ENCODE peak calls at places on chromosomes 7 and 10, in six cellular contexts. X, D, O, Y, E and J are unnamed samples.

GRCh38 chr10:92740762-92741161 is 51.0 kb downstream of the HHEX start:
- DNase-seq in X (peak; percentile 70), D (no peak), O (no peak), Y (no peak), E (no peak), J (no peak)

GRCh38 chr10:116708386-116708785 is 34.0 kb downstream of the HSPA12A start:
- DNase-seq in X (peak; percentile 88), D (no peak), O (no peak), Y (no peak), E (no peak), J (no peak)

GRCh38 chr10:17200035-17200884 is 1.2 kb downstream of the TRDMT1 start:
- DNase-seq in X (no peak), D (no peak), O (no peak), Y (no peak), E (no peak), J (no peak)

GRCh38 chr7:1096156-1097119 is 8.5 kb downstream of the GPER1 start:
- DNase-seq in X (no peak), D (no peak), O (no peak), Y (no peak), E (peak; percentile 83), J (no peak)

GRCh38 chr10:51251110-51251509 is 176.8 kb downstream of the PRKG1 start:
- DNase-seq in X (no peak), D (no peak), O (no peak), Y (no peak), E (no peak), J (no peak)

GRCh38 chr7:130430841-130431713 is 9.7 kb downstream of the CEP41 start:
- DNase-seq in X (peak; percentile 86), D (no peak), O (no peak), Y (no peak), E (no peak), J (no peak)

GRCh38 chr10:107163086-107163880 is 1.2 kb downstream of the SORCS1 start:
- DNase-seq in X (no peak), D (no peak), O (no peak), Y (no peak), E (no peak), J (no peak)

GRCh38 chr7:55308186-55308929 is 56.8 kb upstream of the LANCL2 start:
- DNase-seq in X (peak; percentile 87), D (no peak), O (no peak), Y (no peak), E (no peak), J (peak; percentile 78)

GRCh38 chr10:125004571-125005311 is 62.8 kb downstream of the ZRANB1 start:
- DNase-seq in X (no peak), D (no peak), O (no peak), Y (no peak), E (peak; percentile 29), J (no peak)

GRCh38 chr7:87534072-87534471 is 58.6 kb upstream of the ABCB4 start:
- DNase-seq in X (no peak), D (no peak), O (no peak), Y (no peak), E (no peak), J (no peak)

GRCh38 chr10:63115732-63116383 is 17.3 kb upstream of the NRBF2 start:
- DNase-seq in X (peak; percentile 75), D (no peak), O (no peak), Y (peak; percentile 40), E (no peak), J (peak; percentile 56)

GRCh38 chr10:71963351-71963755 is 842 bp upstream of the CHST3 start:
- DNase-seq in X (no peak), D (no peak), O (no peak), Y (no peak), E (peak; percentile 80), J (peak; percentile 64)

GRCh38 chr7:26910221-26910620 is 45.8 kb upstream of the SKAP2 start:
- DNase-seq in X (peak; percentile 36), D (peak; percentile 36), O (no peak), Y (no peak), E (no peak), J (peak; percentile 5)

GRCh38 chr7:117800406-117800805 is 72.8 kb downstream of the CTTNBP2 start:
- DNase-seq in X (no peak), D (no peak), O (no peak), Y (no peak), E (no peak), J (no peak)

GRCh38 chr10:30059209-30060107 is at the start of gene JCAD:
- DNase-seq in X (no peak), D (no peak), O (peak; percentile 75), Y (peak; percentile 72), E (peak; percentile 97), J (peak; percentile 80)

GRCh38 chr7:28718042-28718452 is 240.1 kb downstream of the TRIL start:
- DNase-seq in X (no peak), D (no peak), O (no peak), Y (no peak), E (no peak), J (no peak)
- H3K4me1 ChIP-seq in X (no peaks in the 10 kb centered on the region), D (no peaks in the 10 kb centered on the region), O (no peaks in the 10 kb centered on the region), Y (no peaks in the 10 kb centered on the region), E (no peaks in the 10 kb centered on the region), J (no peaks in the 10 kb centered on the region)

DNA sequence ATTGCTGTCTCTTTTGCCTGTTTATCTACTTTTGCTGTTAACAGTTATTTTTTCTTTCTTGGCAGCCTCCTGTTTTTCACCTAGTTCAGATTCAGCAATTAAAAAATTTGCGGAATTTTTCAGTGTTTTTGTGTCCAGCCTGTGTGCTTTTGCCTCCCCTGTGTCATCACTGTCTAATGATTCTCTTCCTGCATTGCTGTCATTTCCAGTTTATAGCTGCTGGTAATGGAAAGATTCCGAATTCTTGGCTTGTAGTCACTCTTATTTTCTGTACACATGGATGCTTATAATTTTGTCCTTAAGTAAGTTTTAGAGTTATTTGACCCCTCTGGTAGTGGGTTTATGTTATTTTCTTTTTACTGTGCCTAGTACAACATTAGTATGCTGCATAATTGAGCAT is 25.1 kb downstream of the GLRX3 start:
- DNase-seq in X (no peak), D (no peak), O (no peak), Y (no peak), E (no peak), J (no peak)
- H3K4me3 ChIP-seq in X (no peak overlapping the region), D (no peak overlapping the region), O (no peak overlapping the region), Y (no peak overlapping the region), E (no peak overlapping the region), J (no peak overlapping the region)

GRCh38 chr10:5663692-5664427 is 2.5 kb downstream of the ASB13 start:
- DNase-seq in X (no peak), D (no peak), O (no peak), Y (peak; percentile 17), E (no peak), J (no peak)
- TF ChIP-seq CTCF in X (no peak), D (peak; percentile 17), O (no peak), Y (no peak), E (no peak), J (no peak)

GRCh38 chr7:151247611-151248176 is 800 bp downstream of the SMARCD3 start:
- DNase-seq in X (no peak), D (no peak), O (peak; percentile 51), Y (no peak), E (no peak), J (peak; percentile 48)
- H3K4me1 ChIP-seq in X (peaks cover 42% of the 10 kb centered on the region), D (peaks cover 40% of the 10 kb centered on the region), O (peaks cover 22% of the 10 kb centered on the region), Y (peaks cover 8% of the 10 kb centered on the region), E (peaks cover 60% of the 10 kb centered on the region), J (peaks cover 27% of the 10 kb centered on the region)